ENCODE peak calls at places on chromosomes 13 and 19, in eight cellular contexts. P is adrenal gland; L is CD4-positive, alpha-beta T cell; D is stimulated activated CD4-positive, alpha-beta T cell treated with anti-CD3 and anti-CD28 coated beads, Interleukin-4, amount 100 ng/mL, for 24 hours; W is hypothalamus; A is caudate nucleus; I is T-helper 2 cell; T is hippocampal formation. M is an unnamed sample.

GRCh38 chr13:33728271-33729037 is 89.5 kb upstream of the RFC3 start:
- DNase-seq in P (peak; percentile 79), L (no peak), D (no peak), W (peak; percentile 10), A (no peak), I (no peak), T (no peak), M (no peak)

GRCh38 chr13:100589178-100589725 is 663 bp upstream of the GGACT start:
- DNase-seq in P (no peak), L (no peak), D (no peak), W (no peak), A (no peak), I (no peak), T (no peak), M (no peak)

GRCh38 chr13:21478881-21479808 is 20.0 kb upstream of the ZDHHC20 start:
- DNase-seq in P (peak; percentile 45), L (peak; percentile 32), D (peak; percentile 63), W (peak; percentile 9), A (no peak), I (no peak), T (peak; percentile 4), M (peak; percentile 21)

GRCh38 chr19:45097450-45097775 is 4.4 kb downstream of the PPP1R37 start:
- DNase-seq in P (no peak), L (no peak), D (no peak), W (no peak), A (no peak), I (no peak), T (no peak), M (no peak)

GRCh38 chr19:18708452-18709231 is 25.2 kb downstream of the CRTC1 start:
- DNase-seq in P (no peak), L (no peak), D (no peak), W (no peak), A (no peak), I (no peak), T (no peak), M (no peak)

GRCh38 chr13:48596128-48596429 is 57.6 kb upstream of the CYSLTR2 start:
- DNase-seq in P (no peak), L (no peak), D (no peak), W (no peak), A (no peak), I (no peak), T (no peak), M (no peak)

GRCh38 chr19:44775676-44776240 is 1.9 kb upstream of the CBLC start:
- DNase-seq in P (no peak), L (no peak), D (no peak), W (no peak), A (no peak), I (no peak), T (no peak), M (no peak)

GRCh38 chr13:29758591-29759114 is 91.8 kb downstream of the UBL3 start:
- DNase-seq in P (peak; percentile 44), L (peak; percentile 57), D (peak; percentile 70), W (no peak), A (no peak), I (peak; percentile 41), T (no peak), M (no peak)

GRCh38 chr19:41335467-41335866 is 18.3 kb downstream of the TGFB1 start:
- DNase-seq in P (no peak), L (no peak), D (no peak), W (no peak), A (no peak), I (no peak), T (no peak), M (no peak)

GRCh38 chr13:80668452-80668851 is 327.5 kb upstream of the SPRY2 start:
- DNase-seq in P (no peak), L (no peak), D (no peak), W (no peak), A (no peak), I (no peak), T (no peak), M (no peak)

GRCh38 chr13:112616586-112617381 is 28.8 kb upstream of the TUBGCP3 start:
- DNase-seq in P (no peak), L (no peak), D (no peak), W (no peak), A (no peak), I (no peak), T (no peak), M (no peak)

GRCh38 chr19:46546194-46546896 is 50.7 kb upstream of the PNMA8B start:
- DNase-seq in P (peak; percentile 76), L (no peak), D (no peak), W (no peak), A (no peak), I (no peak), T (peak; percentile 23), M (no peak)

GRCh38 chr13:114053026-114053425 is 79.2 kb upstream of the C13orf46 start:
- DNase-seq in P (no peak), L (no peak), D (no peak), W (no peak), A (no peak), I (no peak), T (no peak), M (no peak)

GRCh38 chr13:27446986-27447583 is 3.3 kb downstream of the MTIF3 start:
- DNase-seq in P (no peak), L (peak; percentile 13), D (no peak), W (no peak), A (no peak), I (no peak), T (no peak), M (no peak)

GRCh38 chr19:50646074-50646807 is 3.0 kb upstream of the C19orf81 start:
- DNase-seq in P (peak; percentile 69), L (no peak), D (no peak), W (no peak), A (no peak), I (no peak), T (no peak), M (no peak)

GRCh38 chr19:18321729-18322091 is 1.2 kb downstream of the LSM4 start:
- DNase-seq in P (no peak), L (no peak), D (peak; percentile 34), W (no peak), A (no peak), I (no peak), T (no peak), M (no peak)